ENCODE peak calls at places on chromosomes 13 and 19, in seven cellular contexts. One of them, this sample, is unnamed.

GRCh38 chr19:13929956-13930355 is 8.3 kb downstream of the PODNL1 start:
- DNase-seq in tibial nerve: no peak
- DNase-seq in nephron progenitor cell: no peak
- DNase-seq in cardiac fibroblast: no peak
- DNase-seq in AG04450: no peak
- DNase-seq in heart left ventricle: no peak
- DNase-seq in A549: no peak
- DNase-seq in this sample: no peak

GRCh38 chr13:98517576-98518310 is 59.2 kb downstream of the STK24 start:
- DNase-seq in tibial nerve: no peak
- DNase-seq in nephron progenitor cell: no peak
- DNase-seq in cardiac fibroblast: no peak
- DNase-seq in AG04450: no peak
- DNase-seq in heart left ventricle: no peak
- DNase-seq in A549: no peak
- DNase-seq in this sample: no peak

GRCh38 chr19:50728084-50728737 is 5.0 kb downstream of the CLEC11A start:
- DNase-seq in tibial nerve: peak; percentile 62
- DNase-seq in nephron progenitor cell: peak; percentile 97
- DNase-seq in cardiac fibroblast: peak; percentile 85
- DNase-seq in AG04450: no peak
- DNase-seq in heart left ventricle: peak; percentile 78
- DNase-seq in A549: no peak
- DNase-seq in this sample: peak; percentile 89

GRCh38 chr13:77733674-77734073 is 36.2 kb downstream of the SLAIN1 start:
- DNase-seq in tibial nerve: no peak
- DNase-seq in nephron progenitor cell: no peak
- DNase-seq in cardiac fibroblast: no peak
- DNase-seq in AG04450: no peak
- DNase-seq in heart left ventricle: no peak
- DNase-seq in A549: no peak
- DNase-seq in this sample: no peak

GRCh38 chr13:69828527-69828926 is 279.1 kb upstream of the ATXN8OS start:
- DNase-seq in tibial nerve: no peak
- DNase-seq in nephron progenitor cell: no peak
- DNase-seq in cardiac fibroblast: no peak
- DNase-seq in AG04450: no peak
- DNase-seq in heart left ventricle: no peak
- DNase-seq in A549: no peak
- DNase-seq in this sample: no peak

GRCh38 chr13:27334774-27335490 is 64.3 kb downstream of the RASL11A start:
- DNase-seq in tibial nerve: no peak
- DNase-seq in nephron progenitor cell: no peak
- DNase-seq in cardiac fibroblast: no peak
- DNase-seq in AG04450: peak; percentile 66
- DNase-seq in heart left ventricle: no peak
- DNase-seq in A549: no peak
- DNase-seq in this sample: no peak

GRCh38 chr13:109243311-109243951 is 543.0 kb downstream of the IRS2 start:
- DNase-seq in tibial nerve: no peak
- DNase-seq in nephron progenitor cell: no peak
- DNase-seq in cardiac fibroblast: peak; percentile 87
- DNase-seq in AG04450: peak; percentile 65
- DNase-seq in heart left ventricle: peak; percentile 18
- DNase-seq in A549: peak; percentile 33
- DNase-seq in this sample: no peak

GRCh38 chr19:18013621-18014111 is 5.7 kb downstream of the ARRDC2 start:
- DNase-seq in tibial nerve: no peak
- DNase-seq in nephron progenitor cell: peak; percentile 68
- DNase-seq in cardiac fibroblast: no peak
- DNase-seq in AG04450: no peak
- DNase-seq in heart left ventricle: peak; percentile 33
- DNase-seq in A549: no peak
- DNase-seq in this sample: peak; percentile 33

GRCh38 chr13:66680031-66680430 is 550.1 kb downstream of the PCDH9 start:
- DNase-seq in tibial nerve: no peak
- DNase-seq in nephron progenitor cell: no peak
- DNase-seq in cardiac fibroblast: no peak
- DNase-seq in AG04450: no peak
- DNase-seq in heart left ventricle: no peak
- DNase-seq in A549: no peak
- DNase-seq in this sample: no peak

GRCh38 chr19:38039966-38040365 is 133.0 kb downstream of the SIPA1L3 start:
- DNase-seq in tibial nerve: no peak
- DNase-seq in nephron progenitor cell: no peak
- DNase-seq in cardiac fibroblast: peak; percentile 50
- DNase-seq in AG04450: peak; percentile 55
- DNase-seq in heart left ventricle: no peak
- DNase-seq in A549: peak; percentile 86
- DNase-seq in this sample: no peak

GRCh38 chr19:4567584-4568071 is 8.1 kb upstream of the SEMA6B start:
- DNase-seq in tibial nerve: peak; percentile 74
- DNase-seq in nephron progenitor cell: peak; percentile 84
- DNase-seq in cardiac fibroblast: peak; percentile 69
- DNase-seq in AG04450: no peak
- DNase-seq in heart left ventricle: peak; percentile 73
- DNase-seq in A549: no peak
- DNase-seq in this sample: peak; percentile 90

GRCh38 chr13:112200200-112200599 is 133.3 kb downstream of the SOX1 start:
- DNase-seq in tibial nerve: no peak
- DNase-seq in nephron progenitor cell: no peak
- DNase-seq in cardiac fibroblast: no peak
- DNase-seq in AG04450: no peak
- DNase-seq in heart left ventricle: no peak
- DNase-seq in A549: no peak
- DNase-seq in this sample: no peak

GRCh38 chr13:70408865-70409264 is 300.6 kb upstream of the KLHL1 start:
- DNase-seq in tibial nerve: no peak
- DNase-seq in nephron progenitor cell: no peak
- DNase-seq in cardiac fibroblast: no peak
- DNase-seq in AG04450: no peak
- DNase-seq in heart left ventricle: no peak
- DNase-seq in A549: no peak
- DNase-seq in this sample: no peak

GRCh38 chr13:100506600-100507422 is 81.8 kb downstream of the GGACT start:
- DNase-seq in tibial nerve: no peak
- DNase-seq in nephron progenitor cell: no peak
- DNase-seq in cardiac fibroblast: no peak
- DNase-seq in AG04450: no peak
- DNase-seq in heart left ventricle: no peak
- DNase-seq in A549: no peak
- DNase-seq in this sample: no peak

GRCh38 chr19:17686592-17687042 is 1.5 kb downstream of the UNC13A start:
- DNase-seq in tibial nerve: no peak
- DNase-seq in nephron progenitor cell: peak; percentile 41
- DNase-seq in cardiac fibroblast: peak; percentile 36
- DNase-seq in AG04450: no peak
- DNase-seq in heart left ventricle: peak; percentile 54
- DNase-seq in A549: peak; percentile 63
- DNase-seq in this sample: peak; percentile 43

GRCh38 chr19:1935484-1936208 is 5.3 kb upstream of the CSNK1G2 start:
- DNase-seq in tibial nerve: no peak
- DNase-seq in nephron progenitor cell: no peak
- DNase-seq in cardiac fibroblast: peak; percentile 82
- DNase-seq in AG04450: no peak
- DNase-seq in heart left ventricle: no peak
- DNase-seq in A549: no peak
- DNase-seq in this sample: no peak

GRCh38 chr13:110338441-110339101 is 31.5 kb downstream of the COL4A2 start:
- DNase-seq in tibial nerve: peak; percentile 62
- DNase-seq in nephron progenitor cell: no peak
- DNase-seq in cardiac fibroblast: peak; percentile 96
- DNase-seq in AG04450: no peak
- DNase-seq in heart left ventricle: peak; percentile 61
- DNase-seq in A549: no peak
- DNase-seq in this sample: no peak

GRCh38 chr13:98761126-98761978 is 8.9 kb upstream of the SLC15A1 start:
- DNase-seq in tibial nerve: no peak
- DNase-seq in nephron progenitor cell: no peak
- DNase-seq in cardiac fibroblast: peak; percentile 75
- DNase-seq in AG04450: peak; percentile 48
- DNase-seq in heart left ventricle: no peak
- DNase-seq in A549: no peak
- DNase-seq in this sample: no peak

GRCh38 chr13:47289578-47289977 is 392.7 kb upstream of the HTR2A start:
- DNase-seq in tibial nerve: no peak
- DNase-seq in nephron progenitor cell: no peak
- DNase-seq in cardiac fibroblast: no peak
- DNase-seq in AG04450: no peak
- DNase-seq in heart left ventricle: no peak
- DNase-seq in A549: no peak
- DNase-seq in this sample: no peak

GRCh38 chr19:50489461-50490011 is 12.9 kb upstream of the GARIN5A start:
- DNase-seq in tibial nerve: no peak
- DNase-seq in nephron progenitor cell: no peak
- DNase-seq in cardiac fibroblast: no peak
- DNase-seq in AG04450: no peak
- DNase-seq in heart left ventricle: no peak
- DNase-seq in A549: no peak
- DNase-seq in this sample: no peak

GRCh38 chr13:31073859-31074718 is 87.6 kb downstream of the HSPH1 start:
- DNase-seq in tibial nerve: no peak
- DNase-seq in nephron progenitor cell: no peak
- DNase-seq in cardiac fibroblast: peak; percentile 44
- DNase-seq in AG04450: no peak
- DNase-seq in heart left ventricle: no peak
- DNase-seq in A549: no peak
- DNase-seq in this sample: no peak

GRCh38 chr19:6233051-6233826 is 46.5 kb downstream of the MLLT1 start:
- DNase-seq in tibial nerve: no peak
- DNase-seq in nephron progenitor cell: no peak
- DNase-seq in cardiac fibroblast: peak; percentile 79
- DNase-seq in AG04450: no peak
- DNase-seq in heart left ventricle: peak; percentile 89
- DNase-seq in A549: no peak
- DNase-seq in this sample: no peak

GRCh38 chr13:36848228-36848982 is 29.4 kb downstream of the RFXAP start:
- DNase-seq in tibial nerve: no peak
- DNase-seq in nephron progenitor cell: no peak
- DNase-seq in cardiac fibroblast: peak; percentile 11
- DNase-seq in AG04450: no peak
- DNase-seq in heart left ventricle: no peak
- DNase-seq in A549: no peak
- DNase-seq in this sample: no peak

GRCh38 chr13:61563645-61564044 is 148.0 kb upstream of the PCDH20 start:
- DNase-seq in tibial nerve: no peak
- DNase-seq in nephron progenitor cell: no peak
- DNase-seq in cardiac fibroblast: no peak
- DNase-seq in AG04450: no peak
- DNase-seq in heart left ventricle: no peak
- DNase-seq in A549: no peak
- DNase-seq in this sample: no peak
- TF ChIP-seq CTCF in tibial nerve: no peak
- TF ChIP-seq CTCF in nephron progenitor cell: no peak
- TF ChIP-seq CTCF in cardiac fibroblast: no peak
- TF ChIP-seq CTCF in AG04450: no peak
- TF ChIP-seq CTCF in heart left ventricle: no peak
- TF ChIP-seq CTCF in A549: no peak
- TF ChIP-seq CTCF in this sample: no peak

GRCh38 chr19:29260477-29261317 is 47.7 kb upstream of the UQCRFS1 start:
- DNase-seq in tibial nerve: no peak
- DNase-seq in nephron progenitor cell: peak; percentile 60
- DNase-seq in cardiac fibroblast: peak; percentile 33
- DNase-seq in AG04450: no peak
- DNase-seq in heart left ventricle: no peak
- DNase-seq in A549: no peak
- DNase-seq in this sample: peak; percentile 53

GRCh38 chr19:29262085-29262484 is 49.1 kb upstream of the UQCRFS1 start:
- DNase-seq in tibial nerve: no peak
- DNase-seq in nephron progenitor cell: no peak
- DNase-seq in cardiac fibroblast: no peak
- DNase-seq in AG04450: no peak
- DNase-seq in heart left ventricle: no peak
- DNase-seq in A549: no peak
- DNase-seq in this sample: no peak

GRCh38 chr19:29259867-29260281 is 46.9 kb upstream of the UQCRFS1 start:
- DNase-seq in tibial nerve: no peak
- DNase-seq in nephron progenitor cell: peak; percentile 36
- DNase-seq in cardiac fibroblast: no peak
- DNase-seq in AG04450: no peak
- DNase-seq in heart left ventricle: no peak
- DNase-seq in A549: no peak
- DNase-seq in this sample: no peak

GRCh38 chr19:29256516-29256915 is 43.6 kb upstream of the UQCRFS1 start:
- DNase-seq in tibial nerve: no peak
- DNase-seq in nephron progenitor cell: no peak
- DNase-seq in cardiac fibroblast: no peak
- DNase-seq in AG04450: no peak
- DNase-seq in heart left ventricle: no peak
- DNase-seq in A549: no peak
- DNase-seq in this sample: no peak

DNA sequence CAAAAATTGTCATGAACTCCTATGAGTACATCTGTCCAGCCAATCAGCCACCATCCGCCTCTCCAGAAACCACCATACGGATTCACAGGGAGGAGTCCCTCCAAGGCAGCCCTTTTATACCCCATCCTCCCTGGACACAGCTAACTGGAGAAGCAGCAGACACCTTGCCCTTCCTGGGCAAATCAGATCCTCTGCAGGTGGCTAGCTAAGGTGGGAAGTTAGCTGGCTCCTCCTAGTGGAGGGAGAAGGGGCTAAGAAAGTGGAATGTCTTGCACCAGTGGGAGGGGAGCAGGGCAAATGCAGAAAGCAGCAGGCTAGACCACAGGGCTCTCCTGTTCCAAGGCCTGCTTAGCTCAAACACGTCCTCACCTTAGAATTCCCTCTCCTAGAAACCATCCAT is 46.2 kb upstream of the UQCRFS1 start:
- DNase-seq in tibial nerve: no peak
- DNase-seq in nephron progenitor cell: no peak
- DNase-seq in cardiac fibroblast: no peak
- DNase-seq in AG04450: no peak
- DNase-seq in heart left ventricle: no peak
- DNase-seq in A549: no peak
- DNase-seq in this sample: no peak
- TF ChIP-seq CTCF in tibial nerve: no peak
- TF ChIP-seq CTCF in nephron progenitor cell: no peak
- TF ChIP-seq CTCF in cardiac fibroblast: peak; percentile 41
- TF ChIP-seq CTCF in AG04450: no peak
- TF ChIP-seq CTCF in heart left ventricle: no peak
- TF ChIP-seq CTCF in A549: peak; percentile 43
- TF ChIP-seq CTCF in this sample: peak; percentile 29

DNA sequence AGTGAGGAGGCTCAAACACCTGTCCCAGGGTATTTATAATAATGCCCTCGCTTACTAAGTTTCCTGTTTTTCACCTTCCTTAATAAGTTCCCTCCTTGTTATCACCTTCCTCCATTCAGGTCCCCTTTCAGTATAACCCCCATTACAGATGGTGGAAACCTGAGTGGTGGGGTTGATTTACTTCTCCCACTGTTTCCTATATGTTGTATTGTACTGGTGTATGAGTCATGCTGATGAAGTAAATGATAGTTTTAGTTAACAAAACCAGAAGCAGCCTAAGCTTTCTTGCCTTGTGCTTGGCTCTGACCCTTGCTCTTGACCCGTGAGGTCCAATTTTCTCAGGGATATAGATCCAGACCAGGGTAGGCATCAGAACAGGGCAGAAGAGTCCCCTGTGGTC is 22.3 kb upstream of the TNFSF11 start:
- DNase-seq in tibial nerve: no peak
- DNase-seq in nephron progenitor cell: no peak
- DNase-seq in cardiac fibroblast: no peak
- DNase-seq in AG04450: no peak
- DNase-seq in heart left ventricle: no peak
- DNase-seq in A549: no peak
- DNase-seq in this sample: no peak
- TF ChIP-seq CTCF in tibial nerve: no peak
- TF ChIP-seq CTCF in nephron progenitor cell: no peak
- TF ChIP-seq CTCF in cardiac fibroblast: no peak
- TF ChIP-seq CTCF in AG04450: no peak
- TF ChIP-seq CTCF in heart left ventricle: no peak
- TF ChIP-seq CTCF in A549: no peak
- TF ChIP-seq CTCF in this sample: no peak

GRCh38 chr13:52195052-52195837 is 35.8 kb upstream of the NEK3 start:
- DNase-seq in tibial nerve: peak; percentile 50
- DNase-seq in nephron progenitor cell: no peak
- DNase-seq in cardiac fibroblast: peak; percentile 87
- DNase-seq in AG04450: peak; percentile 26
- DNase-seq in heart left ventricle: peak; percentile 85
- DNase-seq in A549: no peak
- DNase-seq in this sample: no peak
- TF ChIP-seq CTCF in tibial nerve: no peak
- TF ChIP-seq CTCF in nephron progenitor cell: no peak
- TF ChIP-seq CTCF in cardiac fibroblast: no peak
- TF ChIP-seq CTCF in AG04450: no peak
- TF ChIP-seq CTCF in heart left ventricle: peak; percentile 22
- TF ChIP-seq CTCF in A549: no peak
- TF ChIP-seq CTCF in this sample: no peak

This sample was measured in neural crest cell.